ENCODE peak calls at places on chromosomes 1 and 21, in ten cellular contexts. T is Calu3, J is pancreas, X is brain microvascular endothelial cell, A is nephron progenitor cell, W is lung, O is GM10248, C is Panc1, B is OCI-LY7, F is stomach. D is an unnamed sample.

GRCh38 chr21:14874379-14874778 is 190.4 kb downstream of the NRIP1 start:
- DNase-seq in O (no peak), F (no peak), B (no peak), C (no peak), T (no peak), J (no peak), A (no peak), W (no peak), X (no peak), D (no peak)

GRCh38 chr1:104463126-104463697 is 713.5 kb downstream of the AMY1C start:
- DNase-seq in T (no peak), W (no peak), X (no peak), O (no peak), B (no peak), C (no peak), J (no peak), F (no peak), A (no peak), D (no peak)

GRCh38 chr1:64183380-64183984 is 19.9 kb upstream of the UBE2U start:
- DNase-seq in C (no peak), J (no peak), W (no peak), F (no peak), A (no peak), B (no peak), O (no peak), T (no peak), X (no peak), D (no peak)

GRCh38 chr1:183942933-183943693 is 94.4 kb downstream of the COLGALT2 start:
- DNase-seq in W (no peak), X (peak; percentile 99), A (peak; percentile 29), T (peak; percentile 41), F (no peak), J (no peak), C (peak; percentile 54), O (no peak), B (no peak), D (no peak)

GRCh38 chr1:229599218-229599812 is 26.6 kb downstream of the TAF5L start:
- DNase-seq in O (no peak), X (no peak), W (no peak), T (no peak), B (no peak), C (no peak), J (no peak), A (no peak), F (no peak), D (no peak)

GRCh38 chr1:165068716-165069115 is 287.8 kb downstream of the LMX1A start:
- DNase-seq in O (no peak), C (no peak), X (no peak), W (no peak), F (no peak), A (peak; percentile 9), T (no peak), B (no peak), J (no peak), D (no peak)

GRCh38 chr1:87091425-87091824 is 177.0 kb downstream of the HS2ST1 start:
- DNase-seq in W (no peak), J (no peak), F (no peak), B (peak; percentile 27), T (no peak), X (no peak), O (no peak), C (no peak), A (no peak), D (no peak)

GRCh38 chr1:54077359-54077758 is 24.0 kb downstream of the TCEANC2 start:
- DNase-seq in W (no peak), A (no peak), C (no peak), T (no peak), F (no peak), B (no peak), O (no peak), J (no peak), X (no peak), D (no peak)

GRCh38 chr1:18201997-18202719 is 94.6 kb downstream of the IGSF21 start:
- DNase-seq in J (no peak), C (no peak), B (no peak), F (no peak), T (no peak), O (no peak), X (no peak), W (no peak), A (no peak), D (no peak)

GRCh38 chr1:81877940-81878339 is 77.2 kb downstream of the ADGRL2 start:
- DNase-seq in F (no peak), C (no peak), J (no peak), T (no peak), A (no peak), X (no peak), B (no peak), O (no peak), W (no peak), D (no peak)

GRCh38 chr1:99537886-99538617 is 107.9 kb upstream of the PALMD start:
- DNase-seq in A (no peak), W (no peak), B (no peak), J (no peak), F (no peak), T (no peak), O (no peak), X (no peak), C (no peak), D (no peak)

GRCh38 chr1:232806071-232806510 is 875 bp downstream of the MAP10 start:
- DNase-seq in B (no peak), X (no peak), T (no peak), J (no peak), O (peak; percentile 9), W (no peak), F (no peak), C (no peak), A (no peak), D (no peak)

GRCh38 chr1:118984990-118985608 is 3.0 kb downstream of the TBX15 start:
- DNase-seq in A (no peak), B (no peak), J (no peak), T (no peak), X (no peak), F (no peak), W (no peak), C (no peak), O (peak; percentile 11), D (peak; percentile 37)

GRCh38 chr1:93608188-93609109 is 73.2 kb downstream of the BCAR3 start:
- DNase-seq in O (no peak), J (no peak), C (no peak), T (no peak), A (no peak), W (no peak), X (no peak), F (no peak), B (no peak), D (no peak)

GRCh38 chr1:84960371-84960770 is 36.5 kb downstream of the MCOLN2 start:
- DNase-seq in X (peak; percentile 78), A (no peak), J (no peak), F (no peak), B (no peak), C (no peak), O (no peak), W (no peak), T (no peak), D (no peak)

DNA sequence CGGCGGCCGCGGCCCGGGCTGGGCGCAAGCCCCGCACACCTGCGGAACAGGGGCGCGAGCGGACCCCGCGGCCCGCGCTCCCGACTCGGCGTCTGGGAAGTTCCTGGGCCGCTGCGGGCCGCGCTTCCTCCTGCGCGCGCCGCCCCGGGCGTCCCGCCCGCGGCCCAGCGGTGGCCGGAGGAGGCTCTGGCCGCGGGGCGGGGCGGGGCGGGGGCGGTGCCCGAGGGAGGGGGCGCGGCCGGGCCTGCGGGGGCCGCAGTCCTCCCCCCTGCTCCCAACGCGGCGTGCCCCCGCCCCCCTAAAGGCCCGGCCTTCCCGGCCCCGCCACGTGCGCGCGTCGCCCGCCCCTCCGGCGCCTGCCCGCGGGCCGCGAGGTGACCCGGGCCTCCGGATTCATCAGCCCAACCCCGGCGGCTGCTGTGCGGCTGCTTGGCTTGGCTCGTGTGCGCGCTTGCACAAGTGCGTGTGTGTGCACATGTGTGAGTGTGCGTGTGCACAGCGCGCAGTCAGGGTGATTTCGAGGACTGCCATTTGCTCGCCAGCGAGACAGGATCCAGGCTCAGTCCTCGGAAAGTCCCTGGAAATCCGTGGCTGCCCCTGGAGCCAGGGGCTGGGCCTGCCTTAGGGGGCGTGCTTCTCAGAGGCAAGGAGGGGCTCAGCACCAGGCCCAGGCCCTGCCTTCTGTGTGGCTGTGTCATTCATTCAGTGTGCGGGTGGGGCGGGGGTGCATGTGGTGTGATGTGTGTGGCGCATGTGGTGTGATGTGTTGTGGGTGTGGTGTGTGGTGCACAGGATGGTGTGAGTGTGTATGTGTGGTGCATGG is at the start of gene C2CD2:
- DNase-seq in F (peak; percentile 72), A (peak; percentile 71), O (peak; percentile 92), B (no peak), W (peak; percentile 60), X (no peak), T (peak; percentile 63), J (peak; percentile 63), C (no peak), D (peak; percentile 97)
- TF ChIP-seq CTCF in F (no peak), A (no peak), O (no peak), B (no peak), W (no peak), X (peak; percentile 18), T (no peak), J (no peak), C (no peak), D (no peak)

DNA sequence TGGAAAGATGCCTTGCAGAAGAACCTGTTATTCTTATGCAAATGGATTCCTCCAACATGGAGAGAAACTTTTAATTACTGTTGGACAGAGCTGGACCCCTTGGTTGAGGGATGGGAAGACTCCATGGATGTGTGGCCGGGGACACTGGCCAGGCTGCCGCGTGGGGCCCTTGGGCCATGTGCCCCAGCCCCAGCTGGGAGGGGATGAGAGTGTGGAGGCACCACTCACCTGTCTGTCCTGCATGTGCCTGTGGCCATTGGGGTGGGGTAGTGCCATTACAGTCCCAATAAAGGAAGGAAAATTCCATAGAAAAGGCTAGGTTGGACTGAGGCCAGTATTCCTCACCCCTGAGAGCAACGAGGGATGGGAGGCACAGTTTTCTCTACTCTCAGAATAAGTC is 564.5 kb upstream of the PTBP2 start:
- DNase-seq in X (no peak), F (no peak), A (no peak), J (no peak), C (no peak), W (no peak), B (no peak), T (no peak), O (no peak), D (no peak)
- TF ChIP-seq CTCF in X (no peak), F (no peak), A (no peak), J (no peak), C (no peak), W (no peak), B (no peak), T (no peak), O (no peak), D (no peak)

GRCh38 chr1:113976609-113977278 is 2.5 kb upstream of the OLFML3 start:
- DNase-seq in F (no peak), C (no peak), T (no peak), O (no peak), W (no peak), A (peak; percentile 37), J (no peak), X (peak; percentile 52), B (peak; percentile 30), D (no peak)
- TF ChIP-seq CTCF in F (no peak), C (peak; percentile 38), T (peak; percentile 35), O (peak; percentile 27), W (no peak), A (peak; percentile 47), J (no peak), X (peak; percentile 86), B (peak; percentile 67), D (peak; percentile 28)

DNA sequence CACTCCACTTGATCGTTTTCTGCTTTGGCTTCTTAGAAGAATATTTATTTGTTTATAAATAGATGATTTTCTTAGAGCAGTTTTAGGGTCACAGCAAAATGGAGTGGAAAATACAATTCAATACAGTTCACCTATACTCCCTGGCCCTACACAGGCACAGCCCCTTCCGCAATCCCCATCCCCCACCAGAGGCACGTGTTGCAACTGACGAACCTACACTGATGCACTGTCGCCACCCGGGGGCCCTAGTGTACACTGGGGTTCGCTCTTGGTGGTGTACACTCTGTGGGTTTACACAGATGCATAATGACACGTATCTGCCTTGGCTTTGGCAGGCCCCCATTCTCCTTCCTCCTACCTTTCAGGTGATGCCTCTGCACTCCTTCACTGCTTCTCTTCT is 8.0 kb downstream of the ECHDC2 start:
- DNase-seq in T (no peak), X (no peak), W (no peak), B (peak; percentile 25), F (no peak), J (no peak), O (no peak), A (peak; percentile 23), C (no peak), D (no peak)
- TF ChIP-seq CTCF in T (no peak), X (no peak), W (no peak), B (peak; percentile 48), F (no peak), J (no peak), O (peak; percentile 8), A (no peak), C (no peak), D (peak; percentile 13)